ENCODE peak calls at places on chromosomes 7 and 10, in four cellular contexts. M, Z, Y and J are unnamed samples.

GRCh38 chr7:146626912-146627311 is 510.3 kb downstream of the CNTNAP2 start:
- DNase-seq in Z (no peak), Y (no peak), M (no peak), J (no peak)

GRCh38 chr7:116967983-116968382 is 14.7 kb downstream of the ST7 start:
- DNase-seq in Y (no peak), M (no peak), Z (no peak), J (no peak)

GRCh38 chr7:128453836-128454804 is 1.6 kb upstream of the HILPDA start:
- DNase-seq in Y (peak), Z (no peak), M (no peak), J (peak)

GRCh38 chr10:130787821-130788220 is 523.7 kb downstream of the TCERG1L start:
- DNase-seq in Z (no peak), M (no peak), Y (no peak), J (no peak)

GRCh38 chr10:44850356-44850934 is 60.7 kb upstream of the TMEM72 start:
- DNase-seq in M (no peak), Y (no peak), Z (no peak), J (no peak)

GRCh38 chr7:98211676-98212531 is 665 bp downstream of the BHLHA15 start:
- DNase-seq in Z (no peak), M (peak), Y (peak), J (peak)

GRCh38 chr7:102082693-102083385 is 203.8 kb upstream of the SH2B2 start:
- DNase-seq in M (no peak), Y (no peak), Z (no peak), J (no peak)

GRCh38 chr7:7424151-7424873 is 111.4 kb downstream of the COL28A1 start:
- DNase-seq in Z (peak), M (peak), Y (peak), J (peak)

GRCh38 chr10:78458983-78459638 is 425.4 kb downstream of the RPS24 start:
- DNase-seq in Z (no peak), Y (no peak), M (peak), J (no peak)

GRCh38 chr7:132485600-132486594 is 90.4 kb downstream of the PLXNA4 start:
- DNase-seq in Z (no peak), Y (no peak), M (no peak), J (no peak)

GRCh38 chr10:36504752-36505151 is 620.6 kb upstream of the ANKRD30A start:
- DNase-seq in Y (no peak), M (no peak), Z (no peak), J (no peak)

GRCh38 chr10:69466158-69466490 is 14.9 kb downstream of the TSPAN15 start:
- DNase-seq in Y (no peak), Z (no peak), M (no peak), J (no peak)

GRCh38 chr10:9922123-9922685 is 1095.5 kb upstream of the CELF2 start:
- DNase-seq in M (no peak), Z (no peak), Y (no peak), J (no peak)

GRCh38 chr7:20562461-20562860 is 53.0 kb upstream of the ABCB5 start:
- DNase-seq in Z (no peak), M (no peak), Y (no peak), J (no peak)

GRCh38 chr7:20559883-20560282 is 55.6 kb upstream of the ABCB5 start:
- DNase-seq in Z (no peak), Y (no peak), M (no peak), J (no peak)

GRCh38 chr7:20560325-20561180 is 54.9 kb upstream of the ABCB5 start:
- DNase-seq in Z (no peak), Y (peak), M (peak), J (no peak)

GRCh38 chr7:20561908-20562307 is 53.6 kb upstream of the ABCB5 start:
- DNase-seq in Y (no peak), Z (no peak), M (no peak), J (no peak)

GRCh38 chr7:20561466-20561865 is 54.0 kb upstream of the ABCB5 start:
- DNase-seq in Y (no peak), M (no peak), Z (no peak), J (no peak)
- TF ChIP-seq CTCF in Y (no peak), M (no peak), Z (no peak), J (no peak)

GRCh38 chr10:72087969-72088878 is at the start of gene SPOCK2:
- DNase-seq in Y (peak), M (no peak), Z (no peak), J (peak)
- TF ChIP-seq MAX in Y (no peak), M (no peak), Z (no peak), J (no peak)

GRCh38 chr7:80153446-80153845 is 18.8 kb downstream of the GNAI1 start:
- DNase-seq in Y (no peak), M (no peak), Z (no peak), J (no peak)

GRCh38 chr7:80154656-80155325 is 20.2 kb downstream of the GNAI1 start:
- DNase-seq in Z (no peak), Y (no peak), M (no peak), J (no peak)

GRCh38 chr7:80159802-80160201 is 25.2 kb downstream of the GNAI1 start:
- DNase-seq in Z (no peak), M (no peak), Y (no peak), J (no peak)

GRCh38 chr7:80151274-80151665 is 16.6 kb downstream of the GNAI1 start:
- DNase-seq in Z (no peak), Y (no peak), M (no peak), J (no peak)

GRCh38 chr7:80155374-80155773 is 20.7 kb downstream of the GNAI1 start:
- DNase-seq in M (no peak), Y (no peak), Z (no peak), J (no peak)
- TF ChIP-seq CTCF in M (no peak), Y (no peak), Z (no peak), J (no peak)

DNA sequence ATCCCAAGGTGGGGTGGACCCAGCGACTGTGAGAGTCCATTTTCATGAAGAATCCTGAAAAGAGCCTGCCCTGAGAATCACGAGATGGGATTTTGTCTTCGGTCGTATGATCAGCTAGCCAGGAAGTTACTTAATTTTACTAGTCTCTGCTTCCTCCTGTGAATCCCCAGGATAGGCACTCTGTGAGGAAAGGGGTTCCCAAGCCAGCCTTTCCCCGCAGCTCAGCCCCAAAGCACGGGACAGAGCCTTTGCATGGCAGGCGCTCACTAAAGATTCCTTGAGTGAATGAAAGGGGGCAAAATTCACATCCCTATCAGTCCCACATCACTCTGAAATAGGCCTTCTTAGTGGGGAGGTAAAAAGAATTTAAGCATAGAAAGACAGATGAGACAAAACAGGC is 219.6 kb downstream of the ADARB2 start:
- DNase-seq in M (no peak), Y (no peak), Z (no peak), J (no peak)
- TF ChIP-seq MAX in M (no peak), Y (no peak), Z (no peak), J (no peak)

GRCh38 chr7:84091318-84091717 is 103.3 kb downstream of the SEMA3A start:
- DNase-seq in M (no peak), Z (no peak), Y (no peak), J (no peak)
- TF ChIP-seq CTCF in M (no peak), Z (no peak), Y (no peak), J (no peak)

DNA sequence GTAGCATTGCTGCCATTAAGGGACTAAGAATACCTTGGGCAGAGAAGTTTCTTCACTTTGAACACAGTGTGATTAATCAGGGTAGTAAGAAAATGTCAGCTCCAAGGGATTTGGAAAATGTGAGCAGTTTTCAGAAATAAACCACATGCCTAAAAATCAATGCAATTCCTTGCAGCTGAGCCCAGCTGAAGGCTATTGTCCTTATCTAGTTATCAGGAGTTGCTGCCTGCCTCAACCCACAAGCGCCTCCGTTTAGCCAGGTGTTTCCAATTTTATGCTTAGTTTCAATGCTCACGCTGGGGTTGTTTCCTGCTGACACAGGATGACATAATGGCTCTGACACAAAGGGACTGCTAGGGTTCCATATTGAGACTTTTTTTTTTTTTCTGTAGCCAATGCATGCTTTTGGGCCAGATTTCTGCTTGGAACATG is 132.3 kb upstream of the ANK3 start:
- DNase-seq in Z (no peak), M (no peak), Y (peak), J (peak)
- TF ChIP-seq MAX in Z (no peak), M (no peak), Y (no peak), J (peak)